ENCODE peak calls at places on chromosome 12, in five cellular contexts. One of them, this sample, is unnamed.

GRCh38 chr12:109088818-109089217 is 4.5 kb downstream of the ALKBH2 start:
- DNase-seq in pancreas: no peak
- DNase-seq in mucosa of descending colon: no peak
- DNase-seq in AG09309: no peak
- DNase-seq in lower leg skin: no peak
- DNase-seq in this sample: no peak

GRCh38 chr12:116263844-116264243 is 13.6 kb downstream of the MED13L start:
- DNase-seq in pancreas: no peak
- DNase-seq in mucosa of descending colon: no peak
- DNase-seq in AG09309: no peak
- DNase-seq in lower leg skin: no peak
- DNase-seq in this sample: no peak

GRCh38 chr12:107025691-107026090 is 38.7 kb upstream of the MTERF2 start:
- DNase-seq in pancreas: no peak
- DNase-seq in mucosa of descending colon: no peak
- DNase-seq in AG09309: no peak
- DNase-seq in lower leg skin: no peak
- DNase-seq in this sample: no peak

GRCh38 chr12:26246483-26247164 is 51.3 kb downstream of the SSPN start:
- DNase-seq in pancreas: no peak
- DNase-seq in mucosa of descending colon: peak
- DNase-seq in AG09309: no peak
- DNase-seq in lower leg skin: no peak
- DNase-seq in this sample: peak

GRCh38 chr12:6943387-6943718 is 263 bp upstream of the RNU7-1 start:
- DNase-seq in pancreas: peak
- DNase-seq in mucosa of descending colon: peak
- DNase-seq in AG09309: peak
- DNase-seq in lower leg skin: peak
- DNase-seq in this sample: no peak

GRCh38 chr12:113071063-113071426 is 14.5 kb downstream of the DTX1 start:
- DNase-seq in pancreas: no peak
- DNase-seq in mucosa of descending colon: no peak
- DNase-seq in AG09309: no peak
- DNase-seq in lower leg skin: no peak
- DNase-seq in this sample: no peak

GRCh38 chr12:81125691-81126090 is 47.8 kb downstream of the ACSS3 start:
- DNase-seq in pancreas: no peak
- DNase-seq in mucosa of descending colon: no peak
- DNase-seq in AG09309: no peak
- DNase-seq in lower leg skin: no peak
- DNase-seq in this sample: no peak

GRCh38 chr12:112906712-112907414 is at the start of gene OAS1:
- DNase-seq in pancreas: no peak
- DNase-seq in mucosa of descending colon: peak
- DNase-seq in AG09309: no peak
- DNase-seq in lower leg skin: no peak
- DNase-seq in this sample: no peak

GRCh38 chr12:63941879-63942278 is 97.4 kb downstream of the SRGAP1 start:
- DNase-seq in pancreas: no peak
- DNase-seq in mucosa of descending colon: no peak
- DNase-seq in AG09309: no peak
- DNase-seq in lower leg skin: no peak
- DNase-seq in this sample: no peak

GRCh38 chr12:56221233-56221756 is 427 bp downstream of the RNF41 start:
- DNase-seq in pancreas: no peak
- DNase-seq in mucosa of descending colon: peak
- DNase-seq in AG09309: peak
- DNase-seq in lower leg skin: peak
- DNase-seq in this sample: no peak

GRCh38 chr12:53101266-53101665 is 2.0 kb upstream of the SOAT2 start:
- DNase-seq in pancreas: no peak
- DNase-seq in mucosa of descending colon: no peak
- DNase-seq in AG09309: no peak
- DNase-seq in lower leg skin: peak
- DNase-seq in this sample: no peak

GRCh38 chr12:57439762-57440266 is 5.2 kb downstream of the INHBC start:
- DNase-seq in pancreas: no peak
- DNase-seq in mucosa of descending colon: no peak
- DNase-seq in AG09309: no peak
- DNase-seq in lower leg skin: no peak
- DNase-seq in this sample: no peak

GRCh38 chr12:55847603-55848329 is 5.0 kb upstream of the MMP19 start:
- DNase-seq in pancreas: no peak
- DNase-seq in mucosa of descending colon: peak
- DNase-seq in AG09309: peak
- DNase-seq in lower leg skin: peak
- DNase-seq in this sample: peak

GRCh38 chr12:46134205-46134811 is 134.5 kb downstream of the SLC38A1 start:
- DNase-seq in pancreas: no peak
- DNase-seq in mucosa of descending colon: no peak
- DNase-seq in AG09309: no peak
- DNase-seq in lower leg skin: no peak
- DNase-seq in this sample: no peak

DNA sequence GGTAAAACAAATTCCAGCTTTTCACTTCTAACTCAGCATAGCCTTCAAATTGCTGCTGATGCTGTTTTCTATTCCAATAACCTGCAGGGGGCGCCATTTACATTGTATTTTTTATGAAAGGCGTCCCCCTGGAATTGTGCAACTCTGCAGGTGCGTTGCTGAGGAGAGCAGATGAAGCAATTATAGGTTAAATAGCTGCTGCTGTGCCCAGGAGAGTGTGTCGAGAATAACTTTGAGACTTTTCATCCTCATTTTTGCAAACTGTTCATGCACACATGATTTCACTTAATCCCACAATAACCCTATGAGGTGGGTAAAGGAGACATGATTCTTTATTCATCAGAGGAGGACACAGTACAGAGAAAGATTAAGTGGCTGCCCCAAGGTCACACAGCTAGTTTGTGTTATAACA is 75.7 kb downstream of the MYRFL start:
- DNase-seq in pancreas: no peak
- DNase-seq in mucosa of descending colon: no peak
- DNase-seq in AG09309: no peak
- DNase-seq in lower leg skin: peak
- DNase-seq in this sample: no peak
- TF ChIP-seq CTCF in pancreas: peak
- TF ChIP-seq CTCF in mucosa of descending colon: peak
- TF ChIP-seq CTCF in AG09309: peak
- TF ChIP-seq CTCF in lower leg skin: no peak
- TF ChIP-seq CTCF in this sample: peak

DNA sequence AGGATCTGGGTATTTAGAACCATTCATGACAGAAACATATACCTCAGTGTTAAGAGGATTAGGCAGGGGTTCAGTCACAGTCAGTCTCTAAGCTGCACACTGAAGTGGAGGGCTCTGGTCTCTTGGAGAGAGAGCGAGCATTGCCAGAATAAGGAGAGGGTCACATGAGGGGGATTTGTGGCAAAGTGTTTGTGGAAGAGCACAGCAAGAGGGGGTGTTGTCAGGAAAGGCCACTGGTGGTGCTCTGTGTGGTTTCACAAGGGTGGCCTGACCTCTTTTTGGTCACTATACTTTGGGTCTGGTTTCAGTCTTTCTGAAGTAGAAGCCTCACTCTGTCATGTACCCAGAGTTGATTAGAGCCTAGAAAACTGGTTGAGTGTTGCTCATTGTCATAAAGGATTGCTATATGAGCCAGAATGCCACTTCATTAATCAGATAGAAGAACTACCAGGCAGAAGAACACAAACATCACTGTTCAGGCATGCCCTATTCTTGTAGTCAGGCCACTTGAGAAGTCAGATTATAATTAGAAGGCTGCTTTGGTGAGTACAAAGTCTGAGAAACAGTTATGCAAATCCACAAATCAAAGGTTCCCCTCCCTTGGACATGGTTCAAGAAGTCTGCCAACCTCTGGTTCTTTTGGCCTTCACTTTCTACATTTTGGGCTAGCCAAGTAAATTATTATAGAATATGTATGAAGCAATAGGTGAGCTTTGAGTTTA is 8.4 kb downstream of the TMEM19 start:
- DNase-seq in pancreas: no peak
- DNase-seq in mucosa of descending colon: no peak
- DNase-seq in AG09309: no peak
- DNase-seq in lower leg skin: no peak
- DNase-seq in this sample: no peak
- H3K4me3 ChIP-seq in pancreas: no peak
- H3K4me3 ChIP-seq in mucosa of descending colon: no peak
- H3K4me3 ChIP-seq in AG09309: no peak
- H3K4me3 ChIP-seq in lower leg skin: no peak
- H3K4me3 ChIP-seq in this sample: no peak

DNA sequence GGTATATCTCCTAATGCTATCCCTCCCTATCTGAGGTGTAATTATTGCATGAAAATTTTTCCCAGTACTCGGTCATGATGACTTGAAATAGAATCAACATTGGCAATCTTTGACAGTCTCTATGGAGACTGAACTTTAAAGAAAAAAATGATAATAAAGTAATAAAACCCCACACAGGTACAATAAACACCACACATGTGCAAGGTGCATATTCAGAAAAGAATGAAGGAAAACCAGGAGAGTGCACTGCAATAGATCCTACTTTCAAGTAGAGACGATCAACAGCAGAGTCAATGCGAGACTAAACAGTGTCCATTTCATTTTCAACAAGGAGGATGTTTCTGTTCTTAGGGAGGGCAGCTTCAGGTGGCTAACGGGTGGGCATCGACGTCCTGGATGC is 1253.7 kb upstream of the TMEM132C start:
- DNase-seq in pancreas: no peak
- DNase-seq in mucosa of descending colon: no peak
- DNase-seq in AG09309: no peak
- DNase-seq in lower leg skin: no peak
- DNase-seq in this sample: no peak
- TF ChIP-seq CTCF in pancreas: no peak
- TF ChIP-seq CTCF in mucosa of descending colon: no peak
- TF ChIP-seq CTCF in AG09309: no peak
- TF ChIP-seq CTCF in lower leg skin: no peak
- TF ChIP-seq CTCF in this sample: no peak

GRCh38 chr12:73240110-73240509 is 967.9 kb downstream of the TRHDE start:
- DNase-seq in pancreas: no peak
- DNase-seq in mucosa of descending colon: no peak
- DNase-seq in AG09309: no peak
- DNase-seq in lower leg skin: no peak
- DNase-seq in this sample: no peak
- H3K4me3 ChIP-seq in pancreas: no peak
- H3K4me3 ChIP-seq in mucosa of descending colon: no peak
- H3K4me3 ChIP-seq in AG09309: no peak
- H3K4me3 ChIP-seq in lower leg skin: no peak
- H3K4me3 ChIP-seq in this sample: no peak

GRCh38 chr12:120736404-120737331 is 11.0 kb downstream of the ACADS start:
- DNase-seq in pancreas: peak
- DNase-seq in mucosa of descending colon: no peak
- DNase-seq in AG09309: no peak
- DNase-seq in lower leg skin: no peak
- DNase-seq in this sample: no peak

GRCh38 chr12:120737557-120738251 is 12.1 kb downstream of the ACADS start:
- DNase-seq in pancreas: peak
- DNase-seq in mucosa of descending colon: no peak
- DNase-seq in AG09309: no peak
- DNase-seq in lower leg skin: no peak
- DNase-seq in this sample: no peak

GRCh38 chr12:120735181-120735580 is 9.6 kb downstream of the ACADS start:
- DNase-seq in pancreas: no peak
- DNase-seq in mucosa of descending colon: no peak
- DNase-seq in AG09309: no peak
- DNase-seq in lower leg skin: no peak
- DNase-seq in this sample: no peak

GRCh38 chr12:120734210-120734609 is 8.6 kb downstream of the ACADS start:
- DNase-seq in pancreas: no peak
- DNase-seq in mucosa of descending colon: no peak
- DNase-seq in AG09309: no peak
- DNase-seq in lower leg skin: no peak
- DNase-seq in this sample: no peak

GRCh38 chr12:120733574-120733973 is 7.9 kb downstream of the ACADS start:
- DNase-seq in pancreas: no peak
- DNase-seq in mucosa of descending colon: no peak
- DNase-seq in AG09309: no peak
- DNase-seq in lower leg skin: no peak
- DNase-seq in this sample: no peak
- TF ChIP-seq CTCF in pancreas: no peak
- TF ChIP-seq CTCF in mucosa of descending colon: no peak
- TF ChIP-seq CTCF in AG09309: no peak
- TF ChIP-seq CTCF in lower leg skin: no peak
- TF ChIP-seq CTCF in this sample: no peak

GRCh38 chr12:73186272-73186671 is 914.1 kb downstream of the TRHDE start:
- DNase-seq in pancreas: no peak
- DNase-seq in mucosa of descending colon: no peak
- DNase-seq in AG09309: no peak
- DNase-seq in lower leg skin: no peak
- DNase-seq in this sample: no peak

GRCh38 chr12:73180734-73181133 is 908.6 kb downstream of the TRHDE start:
- DNase-seq in pancreas: no peak
- DNase-seq in mucosa of descending colon: no peak
- DNase-seq in AG09309: no peak
- DNase-seq in lower leg skin: no peak
- DNase-seq in this sample: no peak

GRCh38 chr12:73181244-73181643 is 909.1 kb downstream of the TRHDE start:
- DNase-seq in pancreas: no peak
- DNase-seq in mucosa of descending colon: no peak
- DNase-seq in AG09309: no peak
- DNase-seq in lower leg skin: no peak
- DNase-seq in this sample: no peak

GRCh38 chr12:73187765-73188164 is 915.6 kb downstream of the TRHDE start:
- DNase-seq in pancreas: no peak
- DNase-seq in mucosa of descending colon: no peak
- DNase-seq in AG09309: no peak
- DNase-seq in lower leg skin: no peak
- DNase-seq in this sample: no peak

DNA sequence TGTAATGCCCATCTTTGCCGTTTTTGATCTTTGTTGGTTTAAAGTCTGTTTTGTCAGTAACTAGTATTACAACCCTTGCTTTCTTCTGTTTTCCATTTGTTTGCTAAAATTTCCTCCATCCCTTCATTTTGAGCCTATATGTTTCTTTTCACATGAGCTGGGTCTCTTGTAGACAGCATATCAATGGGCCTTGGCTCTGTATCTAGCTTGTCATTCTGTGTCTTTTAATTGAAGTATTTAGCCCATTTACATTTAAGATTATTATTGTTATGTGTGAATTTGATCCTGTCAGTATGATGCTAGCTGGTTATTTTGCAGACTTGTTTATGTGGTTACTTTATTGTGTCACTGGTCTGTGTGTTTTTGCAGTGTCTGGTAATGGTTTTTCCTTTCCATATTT is 913.2 kb downstream of the TRHDE start:
- DNase-seq in pancreas: no peak
- DNase-seq in mucosa of descending colon: no peak
- DNase-seq in AG09309: no peak
- DNase-seq in lower leg skin: no peak
- DNase-seq in this sample: no peak
- H3K4me3 ChIP-seq in pancreas: no peak
- H3K4me3 ChIP-seq in mucosa of descending colon: no peak
- H3K4me3 ChIP-seq in AG09309: no peak
- H3K4me3 ChIP-seq in lower leg skin: no peak
- H3K4me3 ChIP-seq in this sample: no peak